ENCODE peak calls at places on chromosome 6, in six cellular contexts. Z, H, D, F, L and G are unnamed samples.

GRCh38 chr6:137099689-137100398 is 55.1 kb upstream of the IL20RA start:
- DNase-seq in H (no peak), L (no peak), D (no peak), Z (no peak), F (no peak), G (no peak)

GRCh38 chr6:125519367-125519766 is 217.6 kb upstream of the HDDC2 start:
- DNase-seq in L (no peak), H (no peak), F (no peak), D (no peak), Z (no peak), G (no peak)

GRCh38 chr6:6688283-6688682 is 99.8 kb downstream of the LY86 start:
- DNase-seq in H (no peak), D (no peak), Z (no peak), F (no peak), L (no peak), G (no peak)

GRCh38 chr6:36428911-36429310 is 13.7 kb downstream of the PXT1 start:
- DNase-seq in Z (no peak), L (no peak), H (no peak), F (no peak), D (no peak), G (no peak)

GRCh38 chr6:163423696-163424095 is 9.2 kb downstream of the QKI start:
- DNase-seq in H (no peak), Z (no peak), L (no peak), F (no peak), D (no peak), G (no peak)

GRCh38 chr6:6923605-6924004 is 184.2 kb upstream of the RREB1 start:
- DNase-seq in H (no peak), F (no peak), D (no peak), Z (no peak), L (no peak), G (no peak)

GRCh38 chr6:137853569-137854213 is 13.4 kb upstream of the TNFAIP3 start:
- DNase-seq in D (no peak), L (no peak), Z (no peak), F (no peak), H (no peak), G (no peak)

GRCh38 chr6:167848783-167849182 is 22.1 kb downstream of the AFDN start:
- DNase-seq in L (no peak), Z (no peak), H (no peak), D (no peak), F (no peak), G (no peak)

GRCh38 chr6:150646228-150646627 is 46.5 kb downstream of the PLEKHG1 start:
- DNase-seq in F (no peak), L (no peak), Z (no peak), H (no peak), D (no peak), G (no peak)

GRCh38 chr6:27811383-27811782 is 100.8 kb downstream of the OR2B2 start:
- DNase-seq in H (no peak), Z (no peak), L (no peak), D (no peak), F (no peak), G (no peak)

GRCh38 chr6:4731996-4732395 is 44.2 kb upstream of the CDYL start:
- DNase-seq in H (no peak), L (no peak), Z (no peak), F (no peak), D (no peak), G (no peak)

GRCh38 chr6:144314003-144314485 is 28.9 kb downstream of the UTRN start:
- DNase-seq in H (no peak), L (no peak), D (no peak), F (peak), Z (no peak), G (no peak)

GRCh38 chr6:34059136-34059731 is 86.7 kb downstream of the GRM4 start:
- DNase-seq in L (no peak), F (no peak), D (no peak), Z (no peak), H (no peak), G (no peak)

GRCh38 chr6:37236921-37237320 is 20.7 kb upstream of the TBC1D22B start:
- DNase-seq in D (no peak), L (no peak), F (no peak), H (no peak), Z (no peak), G (no peak)

GRCh38 chr6:13303668-13304017 is 24.7 kb downstream of the TBC1D7 start:
- DNase-seq in L (no peak), H (peak), Z (no peak), F (no peak), D (no peak), G (no peak)

GRCh38 chr6:116764961-116765841 is at the start of gene FAM162B:
- DNase-seq in F (no peak), Z (no peak), L (no peak), H (no peak), D (no peak), G (no peak)

GRCh38 chr6:152218887-152219286 is 411.4 kb downstream of the ESR1 start:
- DNase-seq in H (no peak), F (no peak), Z (no peak), L (no peak), D (no peak), G (no peak)

GRCh38 chr6:170292778-170293164 is 1.9 kb upstream of the DLL1 start:
- DNase-seq in Z (no peak), H (no peak), F (no peak), L (no peak), D (peak), G (no peak)

GRCh38 chr6:18395177-18395850 is 8.2 kb downstream of the RNF144B start:
- DNase-seq in Z (no peak), D (no peak), H (no peak), F (no peak), L (no peak), G (no peak)

GRCh38 chr6:128914051-128914450 is 31.1 kb downstream of the LAMA2 start:
- DNase-seq in L (no peak), D (no peak), Z (no peak), F (no peak), H (no peak), G (no peak)

GRCh38 chr6:157763129-157763893 is 59.7 kb upstream of the SNX9 start:
- DNase-seq in L (no peak), F (no peak), Z (no peak), H (no peak), D (peak), G (no peak)

GRCh38 chr6:74458536-74458935 is 747.3 kb downstream of the COL12A1 start:
- DNase-seq in D (no peak), F (no peak), L (no peak), H (no peak), Z (no peak), G (no peak)

GRCh38 chr6:157665172-157665571 is 157.9 kb upstream of the SNX9 start:
- DNase-seq in Z (no peak), H (no peak), L (no peak), F (no peak), D (no peak), G (no peak)

GRCh38 chr6:36911946-36912555 is 26.3 kb downstream of the C6orf89 start:
- DNase-seq in D (no peak), H (no peak), F (no peak), Z (no peak), L (no peak), G (no peak)

GRCh38 chr6:3587660-3588059 is 130.8 kb upstream of the SLC22A23 start:
- DNase-seq in D (no peak), L (no peak), F (no peak), H (no peak), Z (no peak), G (no peak)

GRCh38 chr6:166494757-166495486 is 91.6 kb downstream of the RAMACL start:
- DNase-seq in F (no peak), L (no peak), D (no peak), H (no peak), Z (peak), G (no peak)